ENCODE peak calls at places on chromosomes 6 and 20, in eight cellular contexts. M is transverse colon, Q is M059J, X is H54, F is psoas muscle, W is GM19239, E is GM23338, O is NCI-H510A. H is an unnamed sample.

GRCh38 chr6:129638055-129639019 is 71.6 kb downstream of the ARHGAP18 start:
- DNase-seq in F (no peak), O (no peak), Q (peak; percentile 43), X (no peak), E (no peak), M (no peak), W (no peak), H (no peak)

GRCh38 chr20:49228676-49229075 is 9.5 kb downstream of the DDX27 start:
- DNase-seq in W (no peak), E (no peak), X (no peak), M (no peak), Q (no peak), F (no peak), O (peak; percentile 38), H (no peak)

GRCh38 chr20:50628853-50629674 is 62.3 kb downstream of the RIPOR3 start:
- DNase-seq in E (peak; percentile 8), W (no peak), Q (no peak), M (no peak), F (no peak), X (no peak), O (no peak), H (no peak)

GRCh38 chr20:50519036-50519780 is 9.0 kb downstream of the PTPN1 start:
- DNase-seq in F (no peak), Q (no peak), M (peak; percentile 43), O (no peak), X (no peak), E (no peak), W (no peak), H (no peak)

GRCh38 chr6:2111162-2111677 is 134.2 kb downstream of the GMDS start:
- DNase-seq in Q (peak; percentile 47), E (no peak), X (peak; percentile 32), O (no peak), M (no peak), W (no peak), F (no peak), H (no peak)

GRCh38 chr6:107292570-107293285 is 166.6 kb downstream of the PDSS2 start:
- DNase-seq in O (no peak), X (no peak), E (no peak), F (no peak), Q (no peak), W (no peak), M (no peak), H (no peak)

GRCh38 chr6:10395946-10396577 is 18.8 kb downstream of the TFAP2A start:
- DNase-seq in Q (peak; percentile 45), E (peak; percentile 69), W (no peak), M (no peak), F (no peak), O (no peak), X (no peak), H (no peak)

GRCh38 chr6:109626311-109626710 is 64.7 kb downstream of the AK9 start:
- DNase-seq in O (no peak), M (no peak), Q (no peak), F (no peak), W (no peak), X (no peak), E (no peak), H (no peak)

H was measured in left cardiac atrium.